ENCODE peak calls at places on chromosomes 2 and 18, in ten cellular contexts. Q, F, T, C, I, M, W, V, O and A are unnamed samples.

GRCh38 chr2:11482473-11483031 is 16.6 kb upstream of the E2F6 start:
- DNase-seq in Q (no peak), F (no peak), T (no peak), C (no peak), I (no peak), M (no peak), W (no peak), V (peak; percentile 96), O (no peak), A (no peak)

GRCh38 chr2:14944562-14945346 is 312.2 kb downstream of the LRATD1 start:
- DNase-seq in Q (peak; percentile 39), F (peak; percentile 38), T (peak; percentile 26), C (no peak), I (peak; percentile 23), M (no peak), W (peak; percentile 1), V (peak; percentile 69), O (no peak), A (no peak)

GRCh38 chr2:110840508-110840907 is 108.1 kb downstream of the ACOXL start:
- DNase-seq in Q (no peak), F (no peak), T (no peak), C (no peak), I (no peak), M (no peak), W (no peak), V (no peak), O (no peak), A (no peak)

GRCh38 chr2:2664989-2665833 is 334.1 kb upstream of the MYT1L start:
- DNase-seq in Q (peak; percentile 2), F (peak; percentile 7), T (peak; percentile 89), C (no peak), I (no peak), M (no peak), W (no peak), V (no peak), O (no peak), A (peak; percentile 74)

GRCh38 chr2:71989671-71990070 is 158.0 kb downstream of the CYP26B1 start:
- DNase-seq in Q (no peak), F (no peak), T (no peak), C (no peak), I (no peak), M (no peak), W (no peak), V (no peak), O (no peak), A (no peak)

GRCh38 chr18:30969670-30970069 is 72.9 kb downstream of the DSC3 start:
- DNase-seq in Q (no peak), F (no peak), T (no peak), C (no peak), I (no peak), M (no peak), W (no peak), V (no peak), O (no peak), A (no peak)

GRCh38 chr2:46239847-46240181 is 57.4 kb upstream of the EPAS1 start:
- DNase-seq in Q (no peak), F (no peak), T (no peak), C (no peak), I (no peak), M (no peak), W (no peak), V (no peak), O (no peak), A (no peak)

GRCh38 chr18:30999887-31000628 is 42.5 kb downstream of the DSC3 start:
- DNase-seq in Q (no peak), F (no peak), T (no peak), C (no peak), I (no peak), M (no peak), W (no peak), V (no peak), O (no peak), A (no peak)